ENCODE peak calls at places on chromosomes 12 and 14, in five cellular contexts. Z is RWPE1, M is esophagus squamous epithelium, G is upper lobe of right lung, Q is ovary. U is an unnamed sample.
A peak's percentile ranks its signal among the peaks of the same experiment; 100 is the strongest.

GRCh38 chr14:64417042-64417770 is 29.1 kb downstream of the MTHFD1 start:
- DNase-seq in Z (no peak), M (no peak), Q (no peak), G (no peak), U (no peak)

GRCh38 chr12:1500095-1500801 is 94.1 kb downstream of the FBXL14 start:
- DNase-seq in M (no peak), Q (no peak), G (no peak), Z (no peak), U (no peak)

GRCh38 chr14:92789457-92790089 is 4.5 kb upstream of the GOLGA5 start:
- DNase-seq in Z (no peak), M (no peak), Q (no peak), G (no peak), U (no peak)

GRCh38 chr14:105918496-105919262 is 392.3 kb downstream of the TMEM121 start:
- DNase-seq in M (no peak), Z (no peak), Q (peak; percentile 3), G (peak; percentile 58), U (no peak)

GRCh38 chr14:96039633-96040311 is 610 bp downstream of the C14orf132 start:
- DNase-seq in Z (no peak), M (no peak), Q (peak; percentile 39), G (peak; percentile 73), U (no peak)

GRCh38 chr12:100956311-100956852 is 161.8 kb downstream of the ANO4 start:
- DNase-seq in Q (no peak), Z (no peak), M (no peak), G (no peak), U (no peak)

GRCh38 chr14:58824106-58824505 is 186.3 kb downstream of the DACT1 start:
- DNase-seq in G (no peak), Z (no peak), Q (no peak), M (no peak), U (no peak)

GRCh38 chr12:3083241-3083921 is 6.2 kb downstream of the TSPAN9 start:
- DNase-seq in M (no peak), Z (no peak), G (no peak), Q (no peak), U (no peak)

GRCh38 chr12:118727196-118727595 is 254.1 kb upstream of the SRRM4 start:
- DNase-seq in Q (no peak), M (no peak), G (no peak), Z (no peak), U (no peak)

GRCh38 chr14:29805415-29806123 is 122.1 kb downstream of the PRKD1 start:
- DNase-seq in Z (peak; percentile 16), M (no peak), G (peak; percentile 69), Q (peak; percentile 73), U (peak; percentile 48)

DNA sequence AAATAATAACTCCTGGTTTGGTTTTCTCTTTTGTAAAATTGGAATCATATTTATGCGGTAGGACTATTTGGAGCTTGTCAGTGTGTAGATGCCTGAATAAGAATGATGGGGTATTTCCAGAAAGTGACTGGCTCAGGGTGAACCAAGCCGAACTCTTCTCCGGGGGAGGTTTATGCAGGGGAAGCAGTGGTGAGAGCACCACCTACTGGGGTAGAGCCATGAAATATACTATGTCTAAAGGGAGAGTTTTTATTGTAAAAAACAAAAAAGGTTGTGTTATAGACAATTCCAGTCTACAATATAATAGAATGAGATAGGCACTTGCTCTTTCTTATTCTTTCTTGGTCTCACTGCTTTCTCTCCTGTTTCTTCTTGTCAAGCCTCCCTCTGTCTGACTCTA is 222.9 kb upstream of the SLC16A7 start:
- DNase-seq in G (no peak), Z (no peak), M (no peak), Q (no peak), U (no peak)
- TF ChIP-seq CTCF in G (peak; percentile 12), Z (peak; percentile 10), M (no peak), Q (no peak), U (peak; percentile 44)

GRCh38 chr14:68521952-68522509 is 270.8 kb downstream of the ZFP36L1 start:
- DNase-seq in M (no peak), Z (no peak), G (no peak), Q (no peak), U (no peak)

GRCh38 chr14:68521557-68521901 is 271.3 kb downstream of the ZFP36L1 start:
- DNase-seq in M (no peak), G (no peak), Z (no peak), Q (no peak), U (no peak)

GRCh38 chr14:68523994-68524725 is 268.7 kb downstream of the ZFP36L1 start:
- DNase-seq in Z (no peak), M (no peak), G (no peak), Q (no peak), U (no peak)

GRCh38 chr14:68523326-68523610 is 269.6 kb downstream of the ZFP36L1 start:
- DNase-seq in G (no peak), Q (no peak), Z (no peak), M (no peak), U (no peak)

GRCh38 chr14:68522510-68523325 is 270.1 kb downstream of the ZFP36L1 start:
- DNase-seq in Q (peak; percentile 70), Z (no peak), G (no peak), M (no peak), U (no peak)
- TF ChIP-seq CTCF in Q (no peak), Z (no peak), G (no peak), M (no peak), U (no peak)

DNA sequence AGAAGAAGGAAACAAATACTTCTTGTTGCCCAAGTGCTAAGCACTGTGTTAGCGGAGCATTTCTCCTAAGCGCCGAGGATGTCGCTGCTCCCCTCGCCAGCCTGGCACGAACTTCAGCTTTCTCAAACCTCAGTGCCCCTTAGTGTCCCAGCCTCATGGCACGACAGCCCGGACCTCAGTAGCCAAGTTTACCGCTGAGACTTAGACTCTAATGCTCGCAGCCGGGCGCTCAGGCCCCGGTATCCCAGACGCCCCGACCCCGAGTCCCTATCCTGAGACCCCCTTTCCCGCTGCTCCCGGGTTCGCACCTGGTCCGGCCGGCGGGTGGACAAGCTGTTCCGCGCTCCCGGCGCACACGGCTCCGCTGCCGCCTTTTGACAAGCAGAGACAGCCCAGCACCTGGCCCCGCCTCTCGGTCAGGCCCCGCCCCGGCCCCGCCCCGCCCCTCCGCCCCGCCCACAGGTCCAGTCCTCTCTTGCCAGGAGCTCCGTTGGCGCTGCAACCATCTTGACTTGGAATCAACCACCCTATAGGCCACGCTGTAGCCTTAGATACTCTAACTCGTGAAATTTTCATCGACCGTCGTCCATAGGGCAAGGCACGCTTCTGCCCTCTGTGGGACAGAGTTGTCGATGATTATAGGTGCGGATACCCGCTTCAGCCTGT is at the start of gene VDR:
- DNase-seq in Z (peak; percentile 93), G (peak; percentile 92), M (no peak), Q (peak; percentile 77), U (no peak)
- TF ChIP-seq CTCF in Z (peak; percentile 27), G (peak; percentile 31), M (peak; percentile 5), Q (no peak), U (peak; percentile 23)

DNA sequence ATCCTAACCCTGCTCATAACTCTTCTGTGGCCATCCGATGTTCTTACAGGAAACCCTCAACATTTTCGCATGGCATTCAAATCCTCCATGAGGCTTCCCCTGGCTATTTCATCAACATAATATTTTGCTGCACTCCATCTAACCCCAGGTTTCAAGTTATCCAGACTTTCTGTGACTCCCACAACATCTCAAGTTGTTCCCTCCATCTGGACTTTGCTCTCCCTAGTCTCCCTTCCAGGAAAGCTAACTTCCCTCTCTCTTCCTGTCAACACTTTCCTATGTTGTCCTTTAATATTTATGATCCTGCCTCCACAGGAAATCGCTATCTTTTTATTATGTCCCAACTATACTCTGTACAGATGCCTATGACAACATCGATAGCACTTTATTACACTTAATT is 146.1 kb downstream of the METTL25 start:
- DNase-seq in M (no peak), Q (no peak), Z (no peak), G (no peak), U (no peak)
- TF ChIP-seq CTCF in M (no peak), Q (no peak), Z (no peak), G (no peak), U (no peak)